ENCODE peak calls at places on chromosomes 11 and 22, in five cellular contexts. P, R, K, I and G are unnamed samples.
A peak's percentile ranks its signal among the peaks of the same experiment; 100 is the strongest.

GRCh38 chr11:32184057-32185055 is 93.5 kb downstream of the RCN1 start:
- DNase-seq in I (no peak), K (peak; percentile 67), R (no peak), P (no peak), G (no peak)

GRCh38 chr11:120746395-120746794 is 234.8 kb downstream of the GRIK4 start:
- DNase-seq in K (no peak), P (no peak), I (peak; percentile 24), R (no peak), G (no peak)

GRCh38 chr11:36356201-36356600 is 60.1 kb downstream of the PRR5L start:
- DNase-seq in K (no peak), P (peak; percentile 57), R (no peak), I (no peak), G (peak; percentile 18)

GRCh38 chr22:32627091-32627490 is 152.5 kb downstream of the FBXO7 start:
- DNase-seq in K (no peak), P (no peak), R (no peak), I (no peak), G (no peak)

GRCh38 chr11:64448599-64449380 is 89.8 kb downstream of the RPS6KA4 start:
- DNase-seq in R (peak; percentile 90), K (peak; percentile 68), P (no peak), I (peak; percentile 91), G (peak; percentile 22)

GRCh38 chr11:62324738-62325556 is 12.3 kb upstream of the ASRGL1 start:
- DNase-seq in K (peak; percentile 26), I (peak; percentile 85), P (no peak), R (peak; percentile 66), G (no peak)

GRCh38 chr11:108732395-108732794 is 67.5 kb downstream of the DDX10 start:
- DNase-seq in K (no peak), P (no peak), R (no peak), I (peak; percentile 8), G (no peak)

GRCh38 chr22:48535868-48536690 is 1291.6 kb downstream of the BRD1 start:
- DNase-seq in I (no peak), P (no peak), K (no peak), R (no peak), G (no peak)

GRCh38 chr11:109853156-109853776 is 239.9 kb upstream of the ZC3H12C start:
- DNase-seq in R (peak; percentile 88), K (peak; percentile 63), P (peak; percentile 56), I (peak; percentile 71), G (peak; percentile 63)

GRCh38 chr11:126293726-126294125 is 10.1 kb upstream of the DCPS start:
- DNase-seq in I (no peak), R (no peak), K (no peak), P (no peak), G (no peak)

GRCh38 chr11:64605248-64605560 is 14.2 kb downstream of the SLC22A12 start:
- DNase-seq in I (no peak), P (no peak), K (no peak), R (no peak), G (no peak)

GRCh38 chr11:68598816-68599653 is 85.3 kb upstream of the GAL start:
- DNase-seq in I (no peak), K (no peak), P (no peak), R (no peak), G (peak; percentile 45)

GRCh38 chr11:107743161-107743560 is 31.3 kb upstream of the SLN start:
- DNase-seq in K (no peak), P (no peak), R (no peak), I (no peak), G (no peak)

GRCh38 chr11:132579686-132580085 is 952.6 kb downstream of the OPCML start:
- DNase-seq in R (no peak), P (no peak), I (no peak), K (no peak), G (no peak)

GRCh38 chr22:26770624-26771023 is 113.2 kb downstream of the MIAT start:
- DNase-seq in R (no peak), K (no peak), I (no peak), P (no peak), G (peak; percentile 60)

GRCh38 chr22:26169312-26170111 is at the start of gene SEZ6L:
- DNase-seq in P (no peak), R (no peak), I (peak; percentile 79), K (no peak), G (no peak)

GRCh38 chr11:103367650-103368049 is 258.4 kb downstream of the DYNC2H1 start:
- DNase-seq in P (no peak), I (no peak), R (no peak), K (no peak), G (peak; percentile 45)

GRCh38 chr11:205221-206001 is 1.8 kb downstream of the BET1L start:
- DNase-seq in R (no peak), K (no peak), P (no peak), I (no peak), G (no peak)

GRCh38 chr11:59574467-59574866 is 41.1 kb downstream of the OSBP start:
- DNase-seq in I (no peak), R (no peak), K (no peak), P (no peak), G (peak; percentile 23)

DNA sequence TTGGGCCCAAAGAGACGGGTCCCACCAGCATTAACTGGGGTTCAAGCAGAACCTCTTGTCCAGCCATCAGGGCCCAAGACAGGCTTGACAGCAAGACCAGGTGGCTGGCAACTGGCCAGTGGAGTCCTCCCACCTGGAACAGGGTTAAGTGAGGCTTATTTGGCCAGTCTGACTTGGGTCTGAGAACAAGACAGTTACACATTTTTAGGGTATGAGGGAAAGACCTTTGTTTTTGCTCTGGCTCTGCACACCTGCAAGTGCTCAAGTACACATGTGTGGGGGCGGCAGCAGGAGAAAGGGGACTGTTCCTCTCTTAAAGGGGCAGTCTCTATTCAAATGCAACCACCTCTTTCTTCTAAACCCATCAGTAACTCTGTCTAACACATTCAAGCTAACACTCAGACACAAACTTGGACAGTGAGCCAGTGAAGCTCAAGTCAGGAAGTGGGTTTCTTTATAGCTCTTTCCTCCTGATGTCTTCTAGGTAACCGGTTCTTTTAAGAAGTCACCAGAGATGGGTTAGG is 116.2 kb downstream of the ETS1 start:
- DNase-seq in I (no peak), P (peak; percentile 79), R (no peak), K (peak; percentile 81), G (no peak)
- H3K4me1 ChIP-seq in I (no peaks in the 10 kb centered on the region), P (peaks cover 79% of the 10 kb centered on the region), R (peaks cover 41% of the 10 kb centered on the region), K (peaks cover 62% of the 10 kb centered on the region), G (peaks cover 43% of the 10 kb centered on the region)

GRCh38 chr22:37189011-37189466 is 992 bp upstream of the C1QTNF6 start:
- DNase-seq in I (peak; percentile 35), K (no peak), R (peak; percentile 82), P (no peak), G (peak; percentile 47)

GRCh38 chr22:37186997-37187522 is 987 bp downstream of the C1QTNF6 start:
- DNase-seq in I (no peak), R (no peak), K (no peak), P (no peak), G (no peak)

GRCh38 chr22:37186228-37186996 is 1.6 kb downstream of the C1QTNF6 start:
- DNase-seq in R (peak; percentile 60), I (peak; percentile 87), K (peak; percentile 68), P (peak; percentile 55), G (peak; percentile 82)

GRCh38 chr22:37187552-37187890 is 526 bp downstream of the C1QTNF6 start:
- DNase-seq in K (no peak), R (peak; percentile 58), I (no peak), P (no peak), G (no peak)

DNA sequence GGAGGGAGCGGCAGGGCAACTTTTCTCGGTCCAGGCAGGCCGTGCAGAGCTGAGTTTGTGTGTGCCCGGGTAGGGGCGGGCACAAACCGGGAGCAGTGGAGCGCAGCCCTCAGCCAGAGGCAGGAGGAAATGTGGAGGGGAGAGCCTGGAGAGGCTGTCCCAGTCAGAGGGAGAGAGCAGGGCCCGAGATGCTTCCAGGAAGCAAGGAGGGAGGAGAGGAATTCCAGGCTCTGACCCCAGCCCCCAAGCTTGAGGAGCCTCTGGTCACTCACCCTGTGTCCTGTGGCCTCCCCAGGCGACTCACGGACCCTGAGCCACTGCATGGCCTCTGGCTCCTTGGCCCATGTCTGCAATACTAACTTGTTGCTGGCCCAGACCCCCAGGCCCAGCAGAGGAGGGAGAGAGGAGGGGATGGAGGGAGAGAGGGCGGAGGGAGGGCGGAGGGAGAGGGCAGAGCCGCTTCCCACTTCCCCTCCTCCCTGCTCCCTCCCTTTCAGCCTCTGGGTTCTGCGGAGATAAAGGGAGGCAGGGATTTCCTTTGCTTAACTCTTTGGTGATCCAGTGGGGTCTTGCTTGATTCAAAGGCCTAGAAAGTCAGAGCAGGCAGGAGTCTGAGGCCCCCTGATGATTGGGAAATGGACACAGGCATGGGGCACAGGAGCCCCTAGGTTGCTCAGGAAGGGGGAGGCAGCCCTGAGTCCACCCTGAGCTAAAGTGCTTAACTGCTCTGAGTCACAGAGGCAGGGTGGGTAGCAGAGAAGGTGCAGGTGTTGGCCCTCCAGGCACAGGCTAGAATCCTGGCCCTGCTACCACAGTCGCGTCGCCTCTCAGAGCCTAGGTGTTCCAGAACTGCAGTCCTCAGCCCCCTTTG is at the start of gene C1QTNF6:
- DNase-seq in P (no peak), I (peak; percentile 79), R (peak; percentile 60), K (no peak), G (no peak)
- TF ChIP-seq EZH2 in P (no peak), I (no peak), R (no peak), K (no peak), G (no peak)

GRCh38 chr22:40240671-40241070 is 62.9 kb downstream of the TNRC6B start:
- DNase-seq in I (no peak), R (peak; percentile 42), P (no peak), K (no peak), G (no peak)
- H3K4me1 ChIP-seq in I (peaks cover 30% of the 10 kb centered on the region), R (peaks cover 44% of the 10 kb centered on the region), P (peaks cover 34% of the 10 kb centered on the region), K (peaks cover 24% of the 10 kb centered on the region), G (peaks cover 19% of the 10 kb centered on the region)

GRCh38 chr11:44893250-44894216 is 57.1 kb downstream of the TP53I11 start:
- DNase-seq in P (no peak), I (no peak), K (no peak), R (no peak), G (no peak)
- TF ChIP-seq EZH2 in P (no peak), I (no peak), K (no peak), R (no peak), G (no peak)